ENCODE peak calls at places on chromosomes 4 and X, in six cellular contexts. Z is A549, I is fibroblast of lung, R is left lung, X is transverse colon, E is prostate gland. F is an unnamed sample.

GRCh38 chr4:188428935-188429334 is 289.7 kb downstream of the TRIML1 start:
- DNase-seq in Z (peak; percentile 77), I (no peak), R (no peak), X (no peak), E (no peak), F (no peak)

GRCh38 chr4:89316931-89317366 is 9.3 kb upstream of the GPRIN3 start:
- DNase-seq in Z (peak; percentile 34), I (peak; percentile 21), R (no peak), X (no peak), E (no peak), F (no peak)

GRCh38 chr4:151074416-151074916 is 25.0 kb upstream of the RPS3A start:
- DNase-seq in Z (no peak), I (no peak), R (no peak), X (no peak), E (no peak), F (peak; percentile 2)

GRCh38 chr4:53654300-53654758 is 63.0 kb upstream of the LNX1 start:
- DNase-seq in Z (no peak), I (peak; percentile 35), R (no peak), X (no peak), E (peak; percentile 89), F (no peak)

GRCh38 chrX:133054761-133055385 is 42.0 kb downstream of the USP26 start:
- DNase-seq in Z (no peak), I (no peak), R (no peak), X (no peak), E (no peak), F (no peak)

GRCh38 chr4:169345207-169345788 is 74.5 kb upstream of the SH3RF1 start:
- DNase-seq in Z (no peak), I (peak; percentile 77), R (no peak), X (no peak), E (no peak), F (no peak)

GRCh38 chr4:118758293-118758692 is 73.1 kb downstream of the METTL14 start:
- DNase-seq in Z (no peak), I (peak; percentile 95), R (no peak), X (no peak), E (no peak), F (no peak)

GRCh38 chrX:129230850-129231512 is 292.3 kb downstream of the SMARCA1 start:
- DNase-seq in Z (no peak), I (no peak), R (no peak), X (no peak), E (no peak), F (no peak)

GRCh38 chr4:75939890-75940691 is 722 bp downstream of the NAAA start:
- DNase-seq in Z (peak; percentile 63), I (peak; percentile 47), R (peak; percentile 93), X (peak; percentile 85), E (peak; percentile 53), F (peak; percentile 92)

GRCh38 chr4:127856485-127857447 is 23.9 kb upstream of the PLK4 start:
- DNase-seq in Z (no peak), I (peak; percentile 92), R (no peak), X (no peak), E (no peak), F (no peak)

GRCh38 chr4:128461300-128462103 is 173.9 kb upstream of the PGRMC2 start:
- DNase-seq in Z (peak; percentile 71), I (peak; percentile 97), R (no peak), X (no peak), E (no peak), F (no peak)

GRCh38 chr4:1171306-1172227 is 816 bp downstream of the SPON2 start:
- DNase-seq in Z (no peak), I (no peak), R (peak; percentile 82), X (peak; percentile 50), E (no peak), F (no peak)

GRCh38 chrX:45320191-45320590 is 119.5 kb upstream of the DIPK2B start:
- DNase-seq in Z (no peak), I (no peak), R (no peak), X (no peak), E (no peak), F (no peak)

GRCh38 chr4:98662619-98663225 is 4.3 kb upstream of the TSPAN5 start:
- DNase-seq in Z (no peak), I (no peak), R (no peak), X (no peak), E (peak; percentile 27), F (no peak)

GRCh38 chr4:8848507-8849265 is 23.0 kb downstream of the HMX1 start:
- DNase-seq in Z (no peak), I (no peak), R (peak; percentile 42), X (peak; percentile 1), E (no peak), F (peak; percentile 32)

GRCh38 chrX:50697691-50698090 is 116.3 kb downstream of the SHROOM4 start:
- DNase-seq in Z (no peak), I (peak; percentile 79), R (no peak), X (no peak), E (no peak), F (no peak)

GRCh38 chr4:1052231-1052671 is 40.8 kb downstream of the FGFRL1 start:
- DNase-seq in Z (no peak), I (no peak), R (peak; percentile 61), X (no peak), E (no peak), F (no peak)

GRCh38 chr4:6875431-6875831 is 34.2 kb upstream of the TBC1D14 start:
- DNase-seq in Z (no peak), I (no peak), R (no peak), X (no peak), E (no peak), F (peak; percentile 69)

GRCh38 chr4:23036503-23036902 is 343.8 kb downstream of the GBA3 start:
- DNase-seq in Z (no peak), I (no peak), R (no peak), X (no peak), E (no peak), F (no peak)

GRCh38 chr4:56129431-56129861 is 180.7 kb downstream of the CEP135 start:
- DNase-seq in Z (peak; percentile 48), I (no peak), R (no peak), X (peak; percentile 77), E (no peak), F (no peak)

GRCh38 chrX:115147220-115147619 is 42.0 kb upstream of the RBMXL3 start:
- DNase-seq in Z (peak; percentile 16), I (peak; percentile 42), R (no peak), X (no peak), E (no peak), F (no peak)

GRCh38 chr4:38896940-38897339 is 29.3 kb downstream of the FAM114A1 start:
- DNase-seq in Z (no peak), I (no peak), R (no peak), X (no peak), E (no peak), F (no peak)

GRCh38 chr4:161428180-161428965 is 735.4 kb downstream of the FSTL5 start:
- DNase-seq in Z (no peak), I (no peak), R (peak; percentile 37), X (no peak), E (no peak), F (no peak)

DNA sequence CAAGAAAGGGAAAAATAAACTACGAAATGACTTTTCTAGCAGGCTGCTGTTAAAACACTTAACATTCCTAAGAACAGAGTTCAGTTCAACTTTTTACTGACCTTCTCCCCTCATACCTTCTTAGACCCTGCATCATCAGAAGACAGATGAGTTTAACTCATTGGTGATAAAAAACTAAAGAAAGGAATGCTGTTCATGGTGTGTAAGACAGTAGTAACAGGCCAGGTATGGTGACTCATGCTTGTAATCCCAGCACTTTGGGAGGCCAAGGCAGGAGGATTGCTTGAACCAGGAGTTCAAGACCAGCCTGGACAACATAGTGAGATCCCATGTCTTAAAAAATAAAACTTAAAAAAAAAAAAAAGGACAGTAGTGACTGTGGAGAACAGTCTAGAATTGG is 16.2 kb downstream of the RBM47 start:
- DNase-seq in Z (no peak), I (no peak), R (no peak), X (no peak), E (no peak), F (no peak)
- H3K4me3 ChIP-seq in Z (no peak overlapping the region), I (no peak overlapping the region), R (no peak overlapping the region), X (no peak overlapping the region), E (no peak overlapping the region), F (no peak overlapping the region)

DNA sequence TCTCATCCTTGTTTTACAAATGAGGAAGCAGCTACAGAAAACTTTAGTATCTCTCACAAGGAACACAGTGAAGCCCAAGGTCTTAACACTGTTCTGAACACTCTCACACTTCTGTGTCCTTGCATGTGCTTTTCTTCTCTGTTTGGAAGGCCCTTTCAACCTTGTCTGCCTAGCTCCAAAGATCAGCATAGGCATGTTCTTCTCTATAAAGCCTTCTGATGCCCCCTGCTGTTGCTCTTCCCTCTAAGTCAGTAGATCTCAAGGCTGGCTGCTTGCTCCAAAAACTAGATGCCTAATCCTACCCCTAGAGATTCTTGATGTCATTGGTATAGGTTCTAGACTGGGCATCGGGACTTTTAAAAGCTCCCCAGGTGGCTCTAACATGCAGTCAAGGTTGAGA is 5.9 kb downstream of the APOO start:
- DNase-seq in Z (peak; percentile 92), I (peak; percentile 87), R (no peak), X (peak; percentile 59), E (peak; percentile 57), F (no peak)
- H3K4me3 ChIP-seq in Z (peak overlapping the region; percentile 22), I (no peak overlapping the region), R (no peak overlapping the region), X (peak overlapping the region; percentile 20), E (no peak overlapping the region), F (peak overlapping the region; percentile 41)

DNA sequence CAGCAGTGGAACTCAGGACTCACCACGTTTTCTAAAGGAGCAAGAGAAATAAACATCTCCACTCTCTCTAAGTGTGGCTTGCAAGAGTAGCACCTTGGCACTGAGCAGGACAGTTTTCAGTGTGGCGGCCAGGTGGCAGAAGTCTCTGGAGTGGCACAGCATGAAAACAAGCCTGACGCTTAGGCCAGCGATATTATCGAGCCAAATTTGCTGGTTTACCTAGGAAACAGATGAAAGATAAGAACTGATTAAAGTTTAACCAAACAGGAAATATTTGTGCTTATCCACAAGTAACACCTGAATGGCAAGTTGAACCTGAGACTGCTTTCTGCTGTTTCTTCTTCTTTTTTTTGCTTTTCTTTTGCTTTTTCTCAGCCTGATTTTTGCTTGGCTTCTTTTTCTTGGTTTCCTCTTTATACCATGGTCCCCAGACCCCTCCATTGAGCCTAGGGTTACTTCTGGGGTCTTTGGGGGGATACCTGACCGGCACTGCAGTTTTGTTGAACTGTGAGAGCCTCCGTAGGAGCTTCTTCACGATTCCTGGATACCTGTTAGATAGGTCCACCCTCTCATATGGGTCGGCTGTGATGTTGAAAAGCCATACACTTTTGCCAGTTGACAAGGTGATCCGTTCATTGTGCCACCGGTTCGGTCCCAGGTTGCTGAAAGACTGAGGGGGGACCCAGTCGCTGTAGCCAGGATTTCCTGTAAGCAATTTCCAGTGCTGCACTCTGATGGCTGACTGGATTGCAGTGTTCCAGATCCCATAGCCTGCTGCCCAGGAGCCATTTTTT is 77.3 kb downstream of the ARSJ start:
- DNase-seq in Z (no peak), I (no peak), R (peak; percentile 73), X (peak; percentile 73), E (peak; percentile 89), F (no peak)
- H3K4me3 ChIP-seq in Z (no peak overlapping the region), I (no peak overlapping the region), R (no peak overlapping the region), X (no peak overlapping the region), E (no peak overlapping the region), F (no peak overlapping the region)

GRCh38 chr4:146649232-146649631 is 10.5 kb downstream of the POU4F2 start:
- DNase-seq in Z (no peak), I (no peak), R (no peak), X (no peak), E (no peak), F (no peak)

GRCh38 chr4:146650034-146650433 is 11.3 kb downstream of the POU4F2 start:
- DNase-seq in Z (no peak), I (no peak), R (no peak), X (no peak), E (no peak), F (no peak)

GRCh38 chr4:146646601-146647000 is 7.9 kb downstream of the POU4F2 start:
- DNase-seq in Z (no peak), I (no peak), R (no peak), X (no peak), E (no peak), F (no peak)

GRCh38 chr4:146647615-146648383 is 9.1 kb downstream of the POU4F2 start:
- DNase-seq in Z (no peak), I (no peak), R (peak; percentile 64), X (no peak), E (no peak), F (no peak)

GRCh38 chr4:146648384-146648783 is 9.7 kb downstream of the POU4F2 start:
- DNase-seq in Z (no peak), I (no peak), R (no peak), X (no peak), E (no peak), F (no peak)
- H3K4me3 ChIP-seq in Z (no peak overlapping the region), I (no peak overlapping the region), R (no peak overlapping the region), X (no peak overlapping the region), E (no peak overlapping the region), F (no peak overlapping the region)

F was measured in aorta.